ENCODE peak calls at places on chromosomes 6 and 20, in six cellular contexts. I is aorta; H is AG08395; S is stimulated activated CD8-positive, alpha-beta memory T cell treated with anti-CD3 and anti-CD28 coated beads, Interleukin-15, amount 100 ng/mL, for 1 hour; C is left cardiac atrium; Y is WTC11. O is an unnamed sample.
A peak's percentile ranks its signal among the peaks of the same experiment; 100 is the strongest.

GRCh38 chr6:113763883-113764282 is 93.3 kb upstream of the MARCKS start:
- DNase-seq in S (no peak), H (peak; percentile 56), C (no peak), Y (no peak), I (no peak), O (no peak)

GRCh38 chr6:137882225-137882961 is 15.3 kb downstream of the TNFAIP3 start:
- DNase-seq in C (no peak), I (no peak), S (no peak), Y (no peak), H (peak; percentile 22), O (no peak)

GRCh38 chr20:62788607-62789006 is 7.7 kb upstream of the MRGBP start:
- DNase-seq in S (no peak), H (no peak), C (no peak), Y (no peak), I (no peak), O (no peak)

GRCh38 chr6:161168281-161168891 is 105.5 kb downstream of the AGPAT4 start:
- DNase-seq in Y (no peak), I (no peak), H (peak; percentile 80), C (no peak), S (no peak), O (no peak)

GRCh38 chr6:82144007-82144851 is 103.3 kb downstream of the IBTK start:
- DNase-seq in H (peak; percentile 89), I (no peak), C (peak; percentile 36), S (no peak), Y (no peak), O (no peak)

GRCh38 chr6:144796070-144796469 is 510.9 kb downstream of the UTRN start:
- DNase-seq in Y (no peak), I (no peak), S (no peak), H (no peak), C (no peak), O (no peak)

GRCh38 chr20:50574108-50574507 is 63.9 kb downstream of the PTPN1 start:
- DNase-seq in S (no peak), I (peak; percentile 56), C (no peak), H (no peak), Y (no peak), O (no peak)

GRCh38 chr6:157227202-157228166 is 95.8 kb downstream of the TMEM242 start:
- DNase-seq in I (no peak), H (peak; percentile 19), S (no peak), Y (no peak), C (no peak), O (no peak)

GRCh38 chr20:51432875-51433274 is 109.6 kb downstream of the NFATC2 start:
- DNase-seq in S (no peak), I (no peak), H (no peak), C (no peak), Y (no peak), O (no peak)

GRCh38 chr6:12137480-12137879 is 125.4 kb downstream of the HIVEP1 start:
- DNase-seq in Y (no peak), C (peak; percentile 56), I (no peak), H (peak; percentile 76), S (no peak), O (peak; percentile 50)

GRCh38 chr6:112651239-112651638 is 304.1 kb downstream of the RFPL4B start:
- DNase-seq in H (no peak), Y (no peak), C (no peak), S (no peak), I (no peak), O (no peak)

GRCh38 chr6:43831211-43831610 is 61.2 kb downstream of the VEGFA start:
- DNase-seq in H (no peak), I (peak; percentile 19), C (no peak), S (no peak), Y (no peak), O (no peak)

GRCh38 chr6:47524136-47524840 is 46.7 kb downstream of the CD2AP start:
- DNase-seq in I (no peak), C (no peak), Y (no peak), H (peak; percentile 8), S (no peak), O (no peak)

GRCh38 chr6:157089258-157089657 is 234.1 kb downstream of the TMEM242 start:
- DNase-seq in Y (peak; percentile 70), S (no peak), H (peak; percentile 74), C (no peak), I (no peak), O (no peak)

GRCh38 chr20:45320948-45321595 is 13.0 kb upstream of the MATN4 start:
- DNase-seq in H (no peak), I (no peak), C (no peak), Y (no peak), S (no peak), O (no peak)